ENCODE peak calls at places on chromosome 13, in seven cellular contexts. One of them, this sample, is unnamed.

GRCh38 chr13:97222934-97223710 is 989 bp downstream of the MBNL2 start:
- DNase-seq in body of pancreas: no peak
- DNase-seq in A549: no peak
- DNase-seq in HCT116: no peak
- DNase-seq in astrocyte: peak
- DNase-seq in AG04450: no peak
- DNase-seq in heart left ventricle: no peak
- DNase-seq in this sample: no peak

GRCh38 chr13:41934994-41935393 is 25.9 kb downstream of the VWA8 start:
- DNase-seq in body of pancreas: no peak
- DNase-seq in A549: no peak
- DNase-seq in HCT116: no peak
- DNase-seq in astrocyte: no peak
- DNase-seq in AG04450: no peak
- DNase-seq in heart left ventricle: no peak
- DNase-seq in this sample: no peak

GRCh38 chr13:76214001-76214400 is 577.9 kb downstream of the LMO7 start:
- DNase-seq in body of pancreas: no peak
- DNase-seq in A549: no peak
- DNase-seq in HCT116: no peak
- DNase-seq in astrocyte: no peak
- DNase-seq in AG04450: no peak
- DNase-seq in heart left ventricle: no peak
- DNase-seq in this sample: no peak

GRCh38 chr13:47294691-47295090 is 397.8 kb upstream of the HTR2A start:
- DNase-seq in body of pancreas: no peak
- DNase-seq in A549: no peak
- DNase-seq in HCT116: no peak
- DNase-seq in astrocyte: peak
- DNase-seq in AG04450: no peak
- DNase-seq in heart left ventricle: no peak
- DNase-seq in this sample: peak

GRCh38 chr13:110056640-110057039 is 250.3 kb downstream of the COL4A1 start:
- DNase-seq in body of pancreas: no peak
- DNase-seq in A549: no peak
- DNase-seq in HCT116: no peak
- DNase-seq in astrocyte: no peak
- DNase-seq in AG04450: no peak
- DNase-seq in heart left ventricle: no peak
- DNase-seq in this sample: no peak

GRCh38 chr13:67642638-67643037 is 412.5 kb upstream of the PCDH9 start:
- DNase-seq in body of pancreas: no peak
- DNase-seq in A549: no peak
- DNase-seq in HCT116: no peak
- DNase-seq in astrocyte: no peak
- DNase-seq in AG04450: no peak
- DNase-seq in heart left ventricle: no peak
- DNase-seq in this sample: no peak

GRCh38 chr13:76937416-76937815 is 10.9 kb upstream of the ACOD1 start:
- DNase-seq in body of pancreas: peak
- DNase-seq in A549: peak
- DNase-seq in HCT116: peak
- DNase-seq in astrocyte: peak
- DNase-seq in AG04450: peak
- DNase-seq in heart left ventricle: no peak
- DNase-seq in this sample: peak

GRCh38 chr13:111976474-111977183 is 90.3 kb upstream of the SOX1 start:
- DNase-seq in body of pancreas: no peak
- DNase-seq in A549: no peak
- DNase-seq in HCT116: no peak
- DNase-seq in astrocyte: no peak
- DNase-seq in AG04450: no peak
- DNase-seq in heart left ventricle: no peak
- DNase-seq in this sample: no peak

GRCh38 chr13:93861818-93862217 is 617.7 kb downstream of the DCT start:
- DNase-seq in body of pancreas: no peak
- DNase-seq in A549: peak
- DNase-seq in HCT116: no peak
- DNase-seq in astrocyte: peak
- DNase-seq in AG04450: peak
- DNase-seq in heart left ventricle: no peak
- DNase-seq in this sample: peak

GRCh38 chr13:59088716-59089115 is 1075.0 kb downstream of the DIAPH3 start:
- DNase-seq in body of pancreas: no peak
- DNase-seq in A549: no peak
- DNase-seq in HCT116: no peak
- DNase-seq in astrocyte: peak
- DNase-seq in AG04450: no peak
- DNase-seq in heart left ventricle: no peak
- DNase-seq in this sample: peak

GRCh38 chr13:59790626-59791025 is 373.1 kb downstream of the DIAPH3 start:
- DNase-seq in body of pancreas: no peak
- DNase-seq in A549: no peak
- DNase-seq in HCT116: no peak
- DNase-seq in astrocyte: peak
- DNase-seq in AG04450: no peak
- DNase-seq in heart left ventricle: no peak
- DNase-seq in this sample: peak

GRCh38 chr13:42215578-42216421 is 56.2 kb upstream of the AKAP11 start:
- DNase-seq in body of pancreas: no peak
- DNase-seq in A549: peak
- DNase-seq in HCT116: peak
- DNase-seq in astrocyte: peak
- DNase-seq in AG04450: peak
- DNase-seq in heart left ventricle: no peak
- DNase-seq in this sample: peak

GRCh38 chr13:31476266-31476665 is 263.1 kb upstream of the RXFP2 start:
- DNase-seq in body of pancreas: peak
- DNase-seq in A549: no peak
- DNase-seq in HCT116: no peak
- DNase-seq in astrocyte: peak
- DNase-seq in AG04450: peak
- DNase-seq in heart left ventricle: no peak
- DNase-seq in this sample: peak

GRCh38 chr13:114230117-114230516 is 4.6 kb upstream of the CDC16 start:
- DNase-seq in body of pancreas: no peak
- DNase-seq in A549: no peak
- DNase-seq in HCT116: no peak
- DNase-seq in astrocyte: peak
- DNase-seq in AG04450: no peak
- DNase-seq in heart left ventricle: no peak
- DNase-seq in this sample: no peak

GRCh38 chr13:113535381-113535781 is 44.9 kb upstream of the DCUN1D2 start:
- DNase-seq in body of pancreas: no peak
- DNase-seq in A549: no peak
- DNase-seq in HCT116: no peak
- DNase-seq in astrocyte: no peak
- DNase-seq in AG04450: no peak
- DNase-seq in heart left ventricle: no peak
- DNase-seq in this sample: no peak

GRCh38 chr13:50686547-50686946 is 156.9 kb downstream of the DLEU7 start:
- DNase-seq in body of pancreas: no peak
- DNase-seq in A549: no peak
- DNase-seq in HCT116: no peak
- DNase-seq in astrocyte: no peak
- DNase-seq in AG04450: no peak
- DNase-seq in heart left ventricle: no peak
- DNase-seq in this sample: no peak

GRCh38 chr13:114288157-114288591 is 6.8 kb downstream of the UPF3A start:
- DNase-seq in body of pancreas: no peak
- DNase-seq in A549: no peak
- DNase-seq in HCT116: no peak
- DNase-seq in astrocyte: no peak
- DNase-seq in AG04450: no peak
- DNase-seq in heart left ventricle: no peak
- DNase-seq in this sample: no peak

GRCh38 chr13:51801631-51802099 is 2.3 kb downstream of the DHRS12 start:
- DNase-seq in body of pancreas: peak
- DNase-seq in A549: peak
- DNase-seq in HCT116: no peak
- DNase-seq in astrocyte: no peak
- DNase-seq in AG04450: no peak
- DNase-seq in heart left ventricle: peak
- DNase-seq in this sample: no peak

GRCh38 chr13:51781246-51782022 is 22.5 kb downstream of the DHRS12 start:
- DNase-seq in body of pancreas: peak
- DNase-seq in A549: peak
- DNase-seq in HCT116: peak
- DNase-seq in astrocyte: no peak
- DNase-seq in AG04450: no peak
- DNase-seq in heart left ventricle: no peak
- DNase-seq in this sample: peak

GRCh38 chr13:84076280-84076679 is 194.0 kb upstream of the SLITRK1 start:
- DNase-seq in body of pancreas: no peak
- DNase-seq in A549: no peak
- DNase-seq in HCT116: no peak
- DNase-seq in astrocyte: no peak
- DNase-seq in AG04450: no peak
- DNase-seq in heart left ventricle: no peak
- DNase-seq in this sample: no peak

GRCh38 chr13:84086847-84087162 is 204.5 kb upstream of the SLITRK1 start:
- DNase-seq in body of pancreas: no peak
- DNase-seq in A549: no peak
- DNase-seq in HCT116: no peak
- DNase-seq in astrocyte: no peak
- DNase-seq in AG04450: no peak
- DNase-seq in heart left ventricle: no peak
- DNase-seq in this sample: no peak

DNA sequence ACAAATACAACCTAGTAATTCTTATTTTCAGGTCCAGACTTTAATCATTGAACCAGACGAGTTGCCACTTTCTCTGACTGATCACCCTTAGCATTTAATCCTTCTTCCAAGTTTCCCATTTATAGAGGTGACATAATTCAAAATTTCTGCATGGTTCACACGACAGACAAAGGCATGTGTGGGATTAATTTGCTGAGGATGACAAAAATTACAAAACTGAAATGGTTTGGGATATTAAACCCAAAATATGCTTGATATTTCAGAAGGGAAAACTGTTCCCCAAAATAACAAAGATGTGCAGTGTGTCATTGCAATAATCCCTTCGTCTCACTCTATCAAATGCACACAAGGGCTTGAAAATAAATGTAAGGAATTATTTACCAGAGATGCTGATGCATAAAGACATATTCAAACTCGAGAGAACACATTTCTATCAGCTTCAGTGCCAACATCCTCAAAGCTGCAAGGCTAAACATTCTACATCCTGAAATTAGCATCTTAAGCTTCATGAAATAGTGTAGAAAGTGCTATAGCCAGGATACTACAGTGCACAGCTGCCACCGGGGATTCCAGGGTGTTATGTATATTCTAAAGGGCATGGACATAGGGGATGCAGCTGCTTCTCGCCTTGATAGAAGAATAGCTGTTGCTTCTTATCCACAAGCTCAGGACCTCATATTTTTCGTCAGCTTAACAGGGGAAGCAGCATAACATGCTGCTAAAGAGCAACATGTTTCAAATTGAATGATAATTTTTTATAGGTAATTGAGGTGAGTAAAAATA is 198.7 kb upstream of the SLITRK1 start:
- DNase-seq in body of pancreas: no peak
- DNase-seq in A549: no peak
- DNase-seq in HCT116: no peak
- DNase-seq in astrocyte: no peak
- DNase-seq in AG04450: no peak
- DNase-seq in heart left ventricle: no peak
- DNase-seq in this sample: no peak
- H3K4me3 ChIP-seq in body of pancreas: no peak
- H3K4me3 ChIP-seq in A549: no peak
- H3K4me3 ChIP-seq in HCT116: no peak
- H3K4me3 ChIP-seq in astrocyte: no peak
- H3K4me3 ChIP-seq in AG04450: no peak
- H3K4me3 ChIP-seq in heart left ventricle: no peak
- H3K4me3 ChIP-seq in this sample: no peak

GRCh38 chr13:40863723-40864122 is 74.3 kb downstream of the SLC25A15 start:
- DNase-seq in body of pancreas: no peak
- DNase-seq in A549: no peak
- DNase-seq in HCT116: no peak
- DNase-seq in astrocyte: no peak
- DNase-seq in AG04450: no peak
- DNase-seq in heart left ventricle: no peak
- DNase-seq in this sample: no peak
- TF ChIP-seq CTCF in body of pancreas: no peak
- TF ChIP-seq CTCF in A549: no peak
- TF ChIP-seq CTCF in HCT116: no peak
- TF ChIP-seq CTCF in astrocyte: no peak
- TF ChIP-seq CTCF in AG04450: no peak
- TF ChIP-seq CTCF in heart left ventricle: no peak
- TF ChIP-seq CTCF in this sample: no peak

GRCh38 chr13:40570930-40571329 is 95.5 kb downstream of the FOXO1 start:
- DNase-seq in body of pancreas: no peak
- DNase-seq in A549: no peak
- DNase-seq in HCT116: no peak
- DNase-seq in astrocyte: no peak
- DNase-seq in AG04450: no peak
- DNase-seq in heart left ventricle: no peak
- DNase-seq in this sample: no peak
- H3K4me3 ChIP-seq in body of pancreas: no peak
- H3K4me3 ChIP-seq in A549: no peak
- H3K4me3 ChIP-seq in HCT116: no peak
- H3K4me3 ChIP-seq in astrocyte: no peak
- H3K4me3 ChIP-seq in AG04450: no peak
- H3K4me3 ChIP-seq in heart left ventricle: no peak
- H3K4me3 ChIP-seq in this sample: no peak

DNA sequence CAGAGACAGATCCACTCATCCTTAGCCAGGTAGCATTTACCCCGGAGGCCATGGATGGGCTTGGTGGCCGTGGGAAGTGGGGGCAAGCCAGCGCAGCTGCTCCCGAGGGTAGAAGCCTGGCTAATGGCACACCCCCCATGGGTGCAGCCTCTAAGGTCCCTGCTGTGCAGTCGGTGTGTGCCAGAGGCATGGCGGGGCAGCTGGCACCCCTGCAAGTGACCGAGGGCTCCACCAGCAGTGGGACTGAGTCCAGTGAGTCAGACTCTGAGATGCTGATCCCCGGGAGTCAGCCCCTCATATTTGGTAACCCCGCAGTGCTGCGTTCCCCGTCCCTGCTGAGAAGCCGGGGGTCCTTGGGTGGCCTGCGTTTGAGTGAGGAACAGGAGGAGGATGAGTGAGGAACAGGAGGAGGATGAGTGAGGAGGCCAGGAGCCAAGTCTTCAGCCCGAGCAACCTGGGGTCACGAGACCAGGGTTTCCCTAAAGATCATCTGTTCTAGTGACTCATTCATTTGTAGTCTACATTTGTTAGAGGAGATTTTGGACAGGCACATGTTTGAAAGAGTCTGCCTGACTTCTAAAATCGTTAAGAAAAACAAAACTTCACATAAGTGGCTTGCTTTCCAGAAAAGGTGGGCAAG is 180.7 kb downstream of the STK24 start:
- DNase-seq in body of pancreas: no peak
- DNase-seq in A549: no peak
- DNase-seq in HCT116: no peak
- DNase-seq in astrocyte: no peak
- DNase-seq in AG04450: no peak
- DNase-seq in heart left ventricle: no peak
- DNase-seq in this sample: no peak
- TF ChIP-seq CTCF in body of pancreas: no peak
- TF ChIP-seq CTCF in A549: no peak
- TF ChIP-seq CTCF in HCT116: no peak
- TF ChIP-seq CTCF in astrocyte: no peak
- TF ChIP-seq CTCF in AG04450: no peak
- TF ChIP-seq CTCF in heart left ventricle: no peak
- TF ChIP-seq CTCF in this sample: no peak